ENCODE peak calls at places on chromosomes 4 and X, in four cellular contexts. F is GM23338; E is glomerular endothelial cell; H is activated CD4-positive, alpha-beta T cell treated with anti-CD3 and anti-CD28 coated beads, Interleukin-2, amount 50 U/mL, for 24 hours. Z is an unnamed sample.

GRCh38 chrX:41720125-41720780 is 3.7 kb upstream of the GPR82 start:
- DNase-seq in F (no peak), H (no peak), E (no peak), Z (no peak)

GRCh38 chr4:81601270-81601694 is 129.6 kb upstream of the RASGEF1B start:
- DNase-seq in E (no peak), F (no peak), H (no peak), Z (no peak)

GRCh38 chr4:148034821-148035220 is 302.9 kb downstream of the ARHGAP10 start:
- DNase-seq in H (no peak), F (no peak), E (no peak), Z (no peak)

GRCh38 chr4:183658362-183659028 is 490 bp downstream of the RWDD4 start:
- DNase-seq in H (no peak), F (peak), E (no peak), Z (peak)

GRCh38 chrX:47358387-47359065 is 11.9 kb upstream of the ZNF157 start:
- DNase-seq in E (peak), F (no peak), H (no peak), Z (peak)

GRCh38 chr4:186144596-186145569 is 40.4 kb downstream of the FAM149A start:
- DNase-seq in E (no peak), H (no peak), F (peak), Z (peak)

GRCh38 chrX:136162827-136163427 is 15.6 kb downstream of the FHL1 start:
- DNase-seq in E (no peak), F (peak), H (no peak), Z (no peak)

GRCh38 chr4:112895785-112896184 is 153.7 kb upstream of the ANK2 start:
- DNase-seq in F (peak), E (no peak), H (no peak), Z (no peak)

GRCh38 chrX:48083212-48083611 is 11.8 kb upstream of the ZNF630 start:
- DNase-seq in H (peak), F (peak), E (no peak), Z (peak)

GRCh38 chr4:30821891-30822612 is 101.9 kb downstream of the PCDH7 start:
- DNase-seq in F (peak), H (no peak), E (no peak), Z (peak)

GRCh38 chr4:186149872-186150271 is 41.5 kb upstream of the CYP4V2 start:
- DNase-seq in E (peak), H (no peak), F (peak), Z (peak)

GRCh38 chr4:147769386-147769785 is 37.5 kb downstream of the ARHGAP10 start:
- DNase-seq in H (no peak), E (no peak), F (no peak), Z (no peak)

GRCh38 chrX:16451331-16451730 is 198.6 kb upstream of the S100G start:
- DNase-seq in E (no peak), F (no peak), H (no peak), Z (no peak)

GRCh38 chrX:11480626-11481025 is 185.1 kb downstream of the ARHGAP6 start:
- DNase-seq in E (no peak), H (no peak), F (no peak), Z (no peak)

GRCh38 chrX:7514871-7515599 is 327.9 kb upstream of the VCX start:
- DNase-seq in F (peak), E (no peak), H (no peak), Z (no peak)

GRCh38 chr4:23856630-23857029 is 33.2 kb downstream of the PPARGC1A start:
- DNase-seq in F (no peak), H (no peak), E (no peak), Z (no peak)

GRCh38 chr4:7906171-7906581 is 33.5 kb downstream of the AFAP1 start:
- DNase-seq in H (no peak), E (no peak), F (no peak), Z (no peak)

GRCh38 chr4:3201718-3202702 is 46.9 kb upstream of the MSANTD1 start:
- DNase-seq in F (no peak), H (peak), E (no peak), Z (no peak)

GRCh38 chr4:77120888-77121508 is 36.0 kb upstream of the CCNG2 start:
- DNase-seq in F (peak), H (no peak), E (no peak), Z (no peak)

GRCh38 chr4:102441978-102442890 is 58.9 kb upstream of the NFKB1 start:
- DNase-seq in E (no peak), F (no peak), H (no peak), Z (no peak)